ENCODE peak calls at places on chromosome 7, in nine cellular contexts. H is stimulated activated CD8-positive, alpha-beta memory T cell treated with anti-CD3 and anti-CD28 coated beads, Interleukin-12 subunit alpha, Interleukin-12 subunit beta, amount 100 ng/mL, for 4 hours; U is heart left ventricle; S is left cardiac atrium; Y is cortex of kidney; F is hepatocyte; K is GM04504; Q is upper lobe of right lung; J is GM12892. T is an unnamed sample.

GRCh38 chr7:121187222-121187621 is 141.6 kb upstream of the WNT16 start:
- DNase-seq in Q (no peak), J (no peak), F (no peak), K (no peak), U (no peak), H (no peak), Y (no peak), S (no peak), T (no peak)

GRCh38 chr7:24917510-24918239 is 62.3 kb downstream of the OSBPL3 start:
- DNase-seq in F (no peak), Y (no peak), J (no peak), H (no peak), U (no peak), S (no peak), K (peak; percentile 53), Q (no peak), T (no peak)

GRCh38 chr7:37247881-37248280 is 200.8 kb downstream of the ELMO1 start:
- DNase-seq in Q (no peak), J (no peak), U (no peak), Y (no peak), F (peak; percentile 60), S (no peak), K (no peak), H (no peak), T (no peak)

GRCh38 chr7:1999278-1999984 is 233.3 kb downstream of the MAD1L1 start:
- DNase-seq in F (no peak), J (no peak), H (no peak), U (peak; percentile 33), Y (no peak), K (no peak), S (no peak), Q (no peak), T (no peak)

GRCh38 chr7:80450621-80451308 is 61.1 kb downstream of the GNAT3 start:
- DNase-seq in J (no peak), S (no peak), U (no peak), H (no peak), Q (no peak), F (peak; percentile 10), K (no peak), Y (no peak), T (no peak)

GRCh38 chr7:50266893-50267386 is 37.6 kb upstream of the IKZF1 start:
- DNase-seq in Q (peak; percentile 72), H (peak; percentile 60), K (no peak), S (no peak), Y (no peak), U (peak; percentile 67), F (no peak), J (no peak), T (peak; percentile 83)

GRCh38 chr7:46927131-46927810 is 654.6 kb downstream of the TNS3 start:
- DNase-seq in S (no peak), Q (no peak), F (no peak), Y (no peak), J (no peak), U (no peak), K (no peak), H (no peak), T (no peak)

GRCh38 chr7:129169171-129169643 is 19.2 kb upstream of the SMO start:
- DNase-seq in U (peak; percentile 82), F (peak; percentile 70), J (no peak), Y (no peak), Q (peak; percentile 64), H (peak; percentile 22), S (peak; percentile 72), K (no peak), T (peak; percentile 50)

GRCh38 chr7:82594665-82595064 is 151.1 kb upstream of the CACNA2D1 start:
- DNase-seq in S (no peak), H (no peak), Y (no peak), F (no peak), K (no peak), Q (no peak), J (no peak), U (no peak), T (no peak)

GRCh38 chr7:3558410-3558809 is 257.4 kb downstream of the SDK1 start:
- DNase-seq in S (no peak), F (no peak), J (no peak), H (no peak), U (no peak), Y (no peak), Q (no peak), K (no peak), T (no peak)

GRCh38 chr7:27129729-27130539 is 623 bp downstream of the HOXA4 start:
- DNase-seq in U (peak; percentile 65), Y (no peak), F (peak; percentile 53), J (no peak), H (no peak), Q (peak; percentile 65), S (no peak), K (no peak), T (no peak)

T was measured in activated naive CD4-positive, alpha-beta T cell treated with anti-CD3 and anti-CD28 coated beads, Interleukin-2, amount 50 U/mL, for 72 hours.